ENCODE peak calls at places on chromosomes 13 and 19, in four cellular contexts. A, Z, K and C are unnamed samples.
A peak's percentile ranks its signal among the peaks of the same experiment; 100 is the strongest.

GRCh38 chr19:49443366-49444099 is 2.2 kb upstream of the SLC17A7 start:
- DNase-seq in A (peak; percentile 80), Z (peak; percentile 91), K (peak; percentile 88), C (peak; percentile 97)

GRCh38 chr19:13095934-13096890 is 6.4 kb downstream of the LYL1 start:
- DNase-seq in A (no peak), Z (peak; percentile 86), K (peak; percentile 90), C (peak; percentile 75)

GRCh38 chr13:91714726-91715334 is 316.4 kb downstream of the GPC5 start:
- DNase-seq in A (no peak), Z (peak; percentile 9), K (no peak), C (no peak)

GRCh38 chr13:49220035-49220855 is at the start of gene MLNR:
- DNase-seq in A (no peak), Z (peak; percentile 86), K (peak; percentile 32), C (peak; percentile 64)

GRCh38 chr19:834216-834615 is 6.6 kb downstream of the AZU1 start:
- DNase-seq in A (no peak), Z (no peak), K (no peak), C (no peak)

GRCh38 chr13:113843864-113844556 is 19.9 kb downstream of the GAS6 start:
- DNase-seq in A (no peak), Z (no peak), K (no peak), C (no peak)

GRCh38 chr13:76991432-76991795 is 467 bp upstream of the CLN5 start:
- DNase-seq in A (peak; percentile 35), Z (no peak), K (peak; percentile 8), C (no peak)

GRCh38 chr19:17687857-17688784 is at the start of gene UNC13A:
- DNase-seq in A (no peak), Z (peak; percentile 96), K (peak; percentile 83), C (peak; percentile 89)

GRCh38 chr13:87122551-87122950 is 548.6 kb upstream of the SLITRK5 start:
- DNase-seq in A (no peak), Z (no peak), K (no peak), C (no peak)

GRCh38 chr13:107291875-107292274 is 723.9 kb upstream of the ARGLU1 start:
- DNase-seq in A (no peak), Z (no peak), K (no peak), C (no peak)

GRCh38 chr13:73765651-73766384 is 368.4 kb downstream of the KLF12 start:
- DNase-seq in A (no peak), Z (peak; percentile 59), K (no peak), C (peak; percentile 77)

GRCh38 chr19:44869728-44870470 is 21.2 kb upstream of the TOMM40 start:
- DNase-seq in A (no peak), Z (no peak), K (no peak), C (no peak)

GRCh38 chr13:113729329-113730019 is 29.6 kb upstream of the TMEM255B start:
- DNase-seq in A (no peak), Z (peak; percentile 70), K (no peak), C (no peak)

GRCh38 chr13:83955011-83955410 is 72.7 kb upstream of the SLITRK1 start:
- DNase-seq in A (no peak), Z (no peak), K (no peak), C (no peak)

GRCh38 chr19:42356686-42357085 is 31.3 kb downstream of the MEGF8 start:
- DNase-seq in A (no peak), Z (no peak), K (no peak), C (no peak)

GRCh38 chr19:21604351-21604926 is 99.0 kb downstream of the ZNF429 start:
- DNase-seq in A (no peak), Z (no peak), K (no peak), C (no peak)

GRCh38 chr19:44850641-44851109 is 4.6 kb downstream of the NECTIN2 start:
- DNase-seq in A (no peak), Z (no peak), K (no peak), C (no peak)

GRCh38 chr13:37369618-37370017 is 228.9 kb downstream of the POSTN start:
- DNase-seq in A (no peak), Z (no peak), K (no peak), C (no peak)

GRCh38 chr13:33958964-33959363 is 141.0 kb downstream of the RFC3 start:
- DNase-seq in A (peak; percentile 8), Z (no peak), K (no peak), C (no peak)

GRCh38 chr13:109655206-109655600 is 131.2 kb downstream of the IRS2 start:
- DNase-seq in A (no peak), Z (peak; percentile 61), K (no peak), C (no peak)

GRCh38 chr13:39378293-39378692 is 224.7 kb downstream of the LHFPL6 start:
- DNase-seq in A (no peak), Z (no peak), K (no peak), C (no peak)

GRCh38 chr19:45667620-45668341 is at the start of gene GIPR:
- DNase-seq in A (no peak), Z (peak; percentile 74), K (peak; percentile 88), C (peak; percentile 72)

GRCh38 chr19:29492761-29493160 is 33.0 kb upstream of the VSTM2B start:
- DNase-seq in A (no peak), Z (no peak), K (no peak), C (no peak)

GRCh38 chr13:19888799-19889198 is 25.4 kb upstream of the ZMYM5 start:
- DNase-seq in A (no peak), Z (peak; percentile 11), K (no peak), C (no peak)

GRCh38 chr13:45335397-45336024 is 5.5 kb downstream of the TPT1 start:
- DNase-seq in A (no peak), Z (no peak), K (no peak), C (no peak)

GRCh38 chr13:75250526-75251183 is 231.3 kb downstream of the TBC1D4 start:
- DNase-seq in A (no peak), Z (no peak), K (no peak), C (no peak)

GRCh38 chr13:82257790-82258507 is 1624.3 kb downstream of the SLITRK1 start:
- DNase-seq in A (no peak), Z (no peak), K (no peak), C (no peak)

GRCh38 chr19:38596057-38596981 is 21.4 kb downstream of the MAP4K1 start:
- DNase-seq in A (no peak), Z (peak; percentile 88), K (peak; percentile 97), C (peak; percentile 98)

GRCh38 chr19:4144666-4145261 is 8.7 kb upstream of the CREB3L3 start:
- DNase-seq in A (no peak), Z (peak; percentile 12), K (peak; percentile 34), C (no peak)

GRCh38 chr19:38216785-38217746 is 7.0 kb downstream of the DPF1 start:
- DNase-seq in A (no peak), Z (peak; percentile 65), K (peak; percentile 51), C (no peak)

GRCh38 chr19:33434886-33435705 is 61.6 kb downstream of the CEBPG start:
- DNase-seq in A (no peak), Z (peak; percentile 90), K (no peak), C (no peak)

GRCh38 chr13:73069206-73069815 is 10.5 kb downstream of the KLF5 start:
- DNase-seq in A (no peak), Z (no peak), K (no peak), C (no peak)

GRCh38 chr19:17331254-17331558 is 3.4 kb downstream of the ANO8 start:
- DNase-seq in A (no peak), Z (no peak), K (no peak), C (no peak)

DNA sequence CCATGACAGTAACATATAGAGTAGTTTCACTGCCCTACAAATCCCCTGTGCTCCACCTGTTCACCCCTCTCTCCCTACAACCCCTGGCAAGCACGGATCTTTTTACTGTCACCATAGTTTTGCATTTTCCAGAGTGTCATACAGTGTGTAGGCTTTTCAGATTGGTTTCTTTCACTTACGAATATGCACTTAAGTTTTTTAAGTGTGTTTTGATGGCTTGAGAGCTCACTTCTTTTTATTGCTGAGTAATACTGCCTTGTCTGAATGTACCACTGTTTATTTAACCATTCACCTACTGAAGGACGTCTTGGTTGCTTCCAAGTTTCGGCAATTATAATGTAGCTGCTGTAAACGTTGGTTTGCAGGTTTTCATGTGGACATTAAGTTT is 175.1 kb downstream of the ITGBL1 start:
- DNase-seq in A (no peak), Z (no peak), K (no peak), C (no peak)
- TF ChIP-seq USF1 in A (no peak), Z (no peak), K (no peak), C (no peak)

DNA sequence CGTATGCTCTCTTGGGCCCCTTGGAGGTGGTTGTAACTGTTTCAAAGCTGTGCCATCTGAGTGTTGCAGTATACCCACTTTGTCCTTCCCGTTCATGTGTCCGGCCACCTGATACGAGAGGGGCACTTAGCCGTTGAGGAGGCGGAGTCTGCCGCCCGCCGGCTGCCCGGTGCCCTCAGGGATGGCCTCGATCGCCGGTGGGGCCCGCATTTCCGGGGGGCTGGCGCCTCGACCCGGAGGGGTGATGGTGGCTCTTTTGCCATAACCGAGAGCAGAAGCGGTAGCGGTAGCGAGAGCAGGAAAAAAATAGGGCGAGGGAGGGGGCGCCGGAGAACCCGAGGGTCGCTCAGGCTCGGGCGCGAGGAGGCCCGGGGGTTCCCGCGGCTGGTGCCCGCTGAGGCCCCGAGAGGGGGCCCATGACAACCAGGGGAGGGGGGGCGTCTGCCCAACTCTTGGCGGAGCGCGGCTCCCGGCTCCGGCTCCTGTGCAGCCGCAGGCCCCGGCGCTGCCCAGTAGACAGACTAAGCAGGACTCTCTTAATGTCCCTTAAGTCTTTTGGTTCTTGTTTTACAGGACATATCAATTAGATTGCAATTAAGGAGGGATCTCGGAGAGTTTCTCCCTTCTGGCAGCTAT is 342.7 kb upstream of the SGCG start:
- DNase-seq in A (no peak), Z (peak; percentile 18), K (no peak), C (no peak)
- TF ChIP-seq USF1 in A (no peak), Z (no peak), K (no peak), C (no peak)

DNA sequence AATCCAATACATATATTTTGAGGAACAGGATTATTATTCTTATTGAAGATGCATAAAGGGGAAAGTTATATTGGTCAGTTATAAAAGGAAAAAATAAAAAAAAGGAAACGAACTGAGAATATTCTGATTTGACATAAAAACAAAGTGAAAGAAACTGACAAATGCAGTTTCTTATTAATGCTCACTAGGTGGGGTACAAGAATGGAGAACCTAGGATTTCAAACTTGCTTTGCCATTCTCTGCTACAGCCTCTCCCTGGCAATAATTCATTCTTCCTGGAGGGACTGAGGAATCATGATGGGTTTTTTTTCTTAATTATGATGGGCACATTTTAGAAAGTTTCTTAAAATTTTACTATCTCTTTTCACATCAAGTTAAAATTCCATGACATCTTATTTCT is 154.9 kb downstream of the PCDH9 start:
- DNase-seq in A (no peak), Z (no peak), K (no peak), C (no peak)
- TF ChIP-seq USF1 in A (no peak), Z (no peak), K (no peak), C (no peak)

GRCh38 chr19:40423227-40423566 is 2.6 kb downstream of the SERTAD1 start:
- DNase-seq in A (no peak), Z (no peak), K (no peak), C (no peak)
- TF ChIP-seq USF1 in A (no peak), Z (no peak), K (peak; percentile 8), C (no peak)

GRCh38 chr13:30829788-30830637 is 76.1 kb upstream of the MEDAG start:
- DNase-seq in A (no peak), Z (no peak), K (no peak), C (no peak)

GRCh38 chr13:30831515-30831914 is 74.6 kb upstream of the MEDAG start:
- DNase-seq in A (no peak), Z (no peak), K (no peak), C (no peak)

GRCh38 chr13:30832377-30832776 is 73.7 kb upstream of the MEDAG start:
- DNase-seq in A (no peak), Z (no peak), K (no peak), C (no peak)

GRCh38 chr13:30829145-30829544 is 76.9 kb upstream of the MEDAG start:
- DNase-seq in A (no peak), Z (no peak), K (no peak), C (no peak)

GRCh38 chr13:30830638-30830965 is 75.5 kb upstream of the MEDAG start:
- DNase-seq in A (no peak), Z (no peak), K (no peak), C (no peak)
- TF ChIP-seq USF1 in A (no peak), Z (no peak), K (no peak), C (no peak)